ENCODE peak calls at places on chromosomes 13 and 19, in ten cellular contexts. One of them, this sample, is unnamed.

GRCh38 chr19:47086280-47086679 is 27.3 kb downstream of the ZC3H4 start:
- DNase-seq in caudate nucleus: no peak
- DNase-seq in left ventricle myocardium inferior: no peak
- DNase-seq in A673: no peak
- DNase-seq in endodermal cell: no peak
- DNase-seq in GDM1: no peak
- DNase-seq in stimulated activated CD4-positive, alpha-beta T cell treated with anti-CD3 and anti-CD28 coated beads, Interleukin-2, amount 100 ng/mL, for 48 hours: no peak
- DNase-seq in GM23338: no peak
- DNase-seq in NCI-H2081 treated with DMSO at 0.1 percent for 48 hours: no peak
- DNase-seq in HT-29: no peak
- DNase-seq in this sample: no peak

GRCh38 chr13:65454403-65454802 is 1775.7 kb downstream of the PCDH9 start:
- DNase-seq in caudate nucleus: no peak
- DNase-seq in left ventricle myocardium inferior: no peak
- DNase-seq in A673: no peak
- DNase-seq in endodermal cell: no peak
- DNase-seq in GDM1: no peak
- DNase-seq in stimulated activated CD4-positive, alpha-beta T cell treated with anti-CD3 and anti-CD28 coated beads, Interleukin-2, amount 100 ng/mL, for 48 hours: no peak
- DNase-seq in GM23338: no peak
- DNase-seq in NCI-H2081 treated with DMSO at 0.1 percent for 48 hours: no peak
- DNase-seq in HT-29: no peak
- DNase-seq in this sample: no peak

GRCh38 chr13:44934724-44935123 is 54.5 kb downstream of the NUFIP1 start:
- DNase-seq in caudate nucleus: no peak
- DNase-seq in left ventricle myocardium inferior: no peak
- DNase-seq in A673: no peak
- DNase-seq in endodermal cell: no peak
- DNase-seq in GDM1: no peak
- DNase-seq in stimulated activated CD4-positive, alpha-beta T cell treated with anti-CD3 and anti-CD28 coated beads, Interleukin-2, amount 100 ng/mL, for 48 hours: no peak
- DNase-seq in GM23338: no peak
- DNase-seq in NCI-H2081 treated with DMSO at 0.1 percent for 48 hours: no peak
- DNase-seq in HT-29: no peak
- DNase-seq in this sample: no peak

GRCh38 chr19:2451138-2451537 is 5.6 kb downstream of the LMNB2 start:
- DNase-seq in caudate nucleus: no peak
- DNase-seq in left ventricle myocardium inferior: no peak
- DNase-seq in A673: no peak
- DNase-seq in endodermal cell: no peak
- DNase-seq in GDM1: no peak
- DNase-seq in stimulated activated CD4-positive, alpha-beta T cell treated with anti-CD3 and anti-CD28 coated beads, Interleukin-2, amount 100 ng/mL, for 48 hours: no peak
- DNase-seq in GM23338: no peak
- DNase-seq in NCI-H2081 treated with DMSO at 0.1 percent for 48 hours: no peak
- DNase-seq in HT-29: no peak
- DNase-seq in this sample: no peak

GRCh38 chr19:30419581-30420180 is 47.5 kb downstream of the ZNF536 start:
- DNase-seq in caudate nucleus: no peak
- DNase-seq in left ventricle myocardium inferior: no peak
- DNase-seq in A673: no peak
- DNase-seq in endodermal cell: peak
- DNase-seq in GDM1: no peak
- DNase-seq in stimulated activated CD4-positive, alpha-beta T cell treated with anti-CD3 and anti-CD28 coated beads, Interleukin-2, amount 100 ng/mL, for 48 hours: no peak
- DNase-seq in GM23338: no peak
- DNase-seq in NCI-H2081 treated with DMSO at 0.1 percent for 48 hours: no peak
- DNase-seq in HT-29: no peak
- DNase-seq in this sample: no peak

GRCh38 chr19:38792250-38793111 is 3.5 kb downstream of the LGALS7B start:
- DNase-seq in caudate nucleus: no peak
- DNase-seq in left ventricle myocardium inferior: peak
- DNase-seq in A673: no peak
- DNase-seq in endodermal cell: peak
- DNase-seq in GDM1: no peak
- DNase-seq in stimulated activated CD4-positive, alpha-beta T cell treated with anti-CD3 and anti-CD28 coated beads, Interleukin-2, amount 100 ng/mL, for 48 hours: peak
- DNase-seq in GM23338: peak
- DNase-seq in NCI-H2081 treated with DMSO at 0.1 percent for 48 hours: no peak
- DNase-seq in HT-29: peak
- DNase-seq in this sample: no peak

GRCh38 chr13:34208326-34208725 is 390.4 kb downstream of the RFC3 start:
- DNase-seq in caudate nucleus: no peak
- DNase-seq in left ventricle myocardium inferior: no peak
- DNase-seq in A673: no peak
- DNase-seq in endodermal cell: no peak
- DNase-seq in GDM1: no peak
- DNase-seq in stimulated activated CD4-positive, alpha-beta T cell treated with anti-CD3 and anti-CD28 coated beads, Interleukin-2, amount 100 ng/mL, for 48 hours: no peak
- DNase-seq in GM23338: no peak
- DNase-seq in NCI-H2081 treated with DMSO at 0.1 percent for 48 hours: no peak
- DNase-seq in HT-29: no peak
- DNase-seq in this sample: no peak

GRCh38 chr19:49151339-49152217 is 3.6 kb downstream of the HRC start:
- DNase-seq in caudate nucleus: no peak
- DNase-seq in left ventricle myocardium inferior: peak
- DNase-seq in A673: peak
- DNase-seq in endodermal cell: peak
- DNase-seq in GDM1: peak
- DNase-seq in stimulated activated CD4-positive, alpha-beta T cell treated with anti-CD3 and anti-CD28 coated beads, Interleukin-2, amount 100 ng/mL, for 48 hours: no peak
- DNase-seq in GM23338: peak
- DNase-seq in NCI-H2081 treated with DMSO at 0.1 percent for 48 hours: no peak
- DNase-seq in HT-29: peak
- DNase-seq in this sample: no peak

GRCh38 chr19:8392017-8392591 is 1.9 kb downstream of the RAB11B start:
- DNase-seq in caudate nucleus: peak
- DNase-seq in left ventricle myocardium inferior: peak
- DNase-seq in A673: no peak
- DNase-seq in endodermal cell: no peak
- DNase-seq in GDM1: no peak
- DNase-seq in stimulated activated CD4-positive, alpha-beta T cell treated with anti-CD3 and anti-CD28 coated beads, Interleukin-2, amount 100 ng/mL, for 48 hours: no peak
- DNase-seq in GM23338: no peak
- DNase-seq in NCI-H2081 treated with DMSO at 0.1 percent for 48 hours: no peak
- DNase-seq in HT-29: no peak
- DNase-seq in this sample: no peak

GRCh38 chr19:32294871-32295438 is 50.5 kb upstream of the ZNF507 start:
- DNase-seq in caudate nucleus: no peak
- DNase-seq in left ventricle myocardium inferior: no peak
- DNase-seq in A673: no peak
- DNase-seq in endodermal cell: no peak
- DNase-seq in GDM1: no peak
- DNase-seq in stimulated activated CD4-positive, alpha-beta T cell treated with anti-CD3 and anti-CD28 coated beads, Interleukin-2, amount 100 ng/mL, for 48 hours: no peak
- DNase-seq in GM23338: no peak
- DNase-seq in NCI-H2081 treated with DMSO at 0.1 percent for 48 hours: no peak
- DNase-seq in HT-29: no peak
- DNase-seq in this sample: no peak

GRCh38 chr19:40312533-40312932 is 27.4 kb upstream of the AKT2 start:
- DNase-seq in caudate nucleus: no peak
- DNase-seq in left ventricle myocardium inferior: no peak
- DNase-seq in A673: no peak
- DNase-seq in endodermal cell: no peak
- DNase-seq in GDM1: peak
- DNase-seq in stimulated activated CD4-positive, alpha-beta T cell treated with anti-CD3 and anti-CD28 coated beads, Interleukin-2, amount 100 ng/mL, for 48 hours: no peak
- DNase-seq in GM23338: peak
- DNase-seq in NCI-H2081 treated with DMSO at 0.1 percent for 48 hours: no peak
- DNase-seq in HT-29: no peak
- DNase-seq in this sample: no peak

GRCh38 chr19:3366761-3367571 is 583 bp downstream of the NFIC start:
- DNase-seq in caudate nucleus: peak
- DNase-seq in left ventricle myocardium inferior: peak
- DNase-seq in A673: peak
- DNase-seq in endodermal cell: peak
- DNase-seq in GDM1: peak
- DNase-seq in stimulated activated CD4-positive, alpha-beta T cell treated with anti-CD3 and anti-CD28 coated beads, Interleukin-2, amount 100 ng/mL, for 48 hours: no peak
- DNase-seq in GM23338: no peak
- DNase-seq in NCI-H2081 treated with DMSO at 0.1 percent for 48 hours: no peak
- DNase-seq in HT-29: peak
- DNase-seq in this sample: no peak

GRCh38 chr13:42078113-42078769 is 29.8 kb downstream of the DGKH start:
- DNase-seq in caudate nucleus: no peak
- DNase-seq in left ventricle myocardium inferior: no peak
- DNase-seq in A673: no peak
- DNase-seq in endodermal cell: peak
- DNase-seq in GDM1: no peak
- DNase-seq in stimulated activated CD4-positive, alpha-beta T cell treated with anti-CD3 and anti-CD28 coated beads, Interleukin-2, amount 100 ng/mL, for 48 hours: no peak
- DNase-seq in GM23338: peak
- DNase-seq in NCI-H2081 treated with DMSO at 0.1 percent for 48 hours: no peak
- DNase-seq in HT-29: peak
- DNase-seq in this sample: no peak

GRCh38 chr19:18761531-18762110 is 29.5 kb downstream of the COMP start:
- DNase-seq in caudate nucleus: no peak
- DNase-seq in left ventricle myocardium inferior: no peak
- DNase-seq in A673: no peak
- DNase-seq in endodermal cell: no peak
- DNase-seq in GDM1: no peak
- DNase-seq in stimulated activated CD4-positive, alpha-beta T cell treated with anti-CD3 and anti-CD28 coated beads, Interleukin-2, amount 100 ng/mL, for 48 hours: no peak
- DNase-seq in GM23338: no peak
- DNase-seq in NCI-H2081 treated with DMSO at 0.1 percent for 48 hours: no peak
- DNase-seq in HT-29: no peak
- DNase-seq in this sample: no peak

GRCh38 chr13:80379245-80379644 is 38.3 kb upstream of the SPRY2 start:
- DNase-seq in caudate nucleus: no peak
- DNase-seq in left ventricle myocardium inferior: no peak
- DNase-seq in A673: peak
- DNase-seq in endodermal cell: no peak
- DNase-seq in GDM1: no peak
- DNase-seq in stimulated activated CD4-positive, alpha-beta T cell treated with anti-CD3 and anti-CD28 coated beads, Interleukin-2, amount 100 ng/mL, for 48 hours: no peak
- DNase-seq in GM23338: no peak
- DNase-seq in NCI-H2081 treated with DMSO at 0.1 percent for 48 hours: no peak
- DNase-seq in HT-29: no peak
- DNase-seq in this sample: no peak

GRCh38 chr13:37617162-37617561 is 18.6 kb upstream of the POSTN start:
- DNase-seq in caudate nucleus: no peak
- DNase-seq in left ventricle myocardium inferior: no peak
- DNase-seq in A673: peak
- DNase-seq in endodermal cell: no peak
- DNase-seq in GDM1: no peak
- DNase-seq in stimulated activated CD4-positive, alpha-beta T cell treated with anti-CD3 and anti-CD28 coated beads, Interleukin-2, amount 100 ng/mL, for 48 hours: no peak
- DNase-seq in GM23338: peak
- DNase-seq in NCI-H2081 treated with DMSO at 0.1 percent for 48 hours: no peak
- DNase-seq in HT-29: no peak
- DNase-seq in this sample: peak

GRCh38 chr19:1455336-1456120 is 5.6 kb downstream of the APC2 start:
- DNase-seq in caudate nucleus: no peak
- DNase-seq in left ventricle myocardium inferior: no peak
- DNase-seq in A673: peak
- DNase-seq in endodermal cell: peak
- DNase-seq in GDM1: peak
- DNase-seq in stimulated activated CD4-positive, alpha-beta T cell treated with anti-CD3 and anti-CD28 coated beads, Interleukin-2, amount 100 ng/mL, for 48 hours: peak
- DNase-seq in GM23338: peak
- DNase-seq in NCI-H2081 treated with DMSO at 0.1 percent for 48 hours: no peak
- DNase-seq in HT-29: peak
- DNase-seq in this sample: no peak

GRCh38 chr13:95354680-95355487 is 53.6 kb upstream of the ABCC4 start:
- DNase-seq in caudate nucleus: no peak
- DNase-seq in left ventricle myocardium inferior: no peak
- DNase-seq in A673: no peak
- DNase-seq in endodermal cell: no peak
- DNase-seq in GDM1: no peak
- DNase-seq in stimulated activated CD4-positive, alpha-beta T cell treated with anti-CD3 and anti-CD28 coated beads, Interleukin-2, amount 100 ng/mL, for 48 hours: no peak
- DNase-seq in GM23338: no peak
- DNase-seq in NCI-H2081 treated with DMSO at 0.1 percent for 48 hours: no peak
- DNase-seq in HT-29: no peak
- DNase-seq in this sample: no peak

GRCh38 chr13:76937416-76937815 is 10.9 kb upstream of the ACOD1 start:
- DNase-seq in caudate nucleus: no peak
- DNase-seq in left ventricle myocardium inferior: no peak
- DNase-seq in A673: peak
- DNase-seq in endodermal cell: no peak
- DNase-seq in GDM1: no peak
- DNase-seq in stimulated activated CD4-positive, alpha-beta T cell treated with anti-CD3 and anti-CD28 coated beads, Interleukin-2, amount 100 ng/mL, for 48 hours: no peak
- DNase-seq in GM23338: no peak
- DNase-seq in NCI-H2081 treated with DMSO at 0.1 percent for 48 hours: no peak
- DNase-seq in HT-29: peak
- DNase-seq in this sample: peak

GRCh38 chr19:55463583-55464031 is 944 bp downstream of the C19orf85 start:
- DNase-seq in caudate nucleus: no peak
- DNase-seq in left ventricle myocardium inferior: no peak
- DNase-seq in A673: no peak
- DNase-seq in endodermal cell: peak
- DNase-seq in GDM1: no peak
- DNase-seq in stimulated activated CD4-positive, alpha-beta T cell treated with anti-CD3 and anti-CD28 coated beads, Interleukin-2, amount 100 ng/mL, for 48 hours: no peak
- DNase-seq in GM23338: no peak
- DNase-seq in NCI-H2081 treated with DMSO at 0.1 percent for 48 hours: no peak
- DNase-seq in HT-29: no peak
- DNase-seq in this sample: no peak

GRCh38 chr13:109874921-109875454 is 88.6 kb upstream of the IRS2 start:
- DNase-seq in caudate nucleus: no peak
- DNase-seq in left ventricle myocardium inferior: no peak
- DNase-seq in A673: no peak
- DNase-seq in endodermal cell: no peak
- DNase-seq in GDM1: no peak
- DNase-seq in stimulated activated CD4-positive, alpha-beta T cell treated with anti-CD3 and anti-CD28 coated beads, Interleukin-2, amount 100 ng/mL, for 48 hours: no peak
- DNase-seq in GM23338: no peak
- DNase-seq in NCI-H2081 treated with DMSO at 0.1 percent for 48 hours: no peak
- DNase-seq in HT-29: no peak
- DNase-seq in this sample: peak

GRCh38 chr13:80131204-80131603 is 209.7 kb downstream of the SPRY2 start:
- DNase-seq in caudate nucleus: peak
- DNase-seq in left ventricle myocardium inferior: peak
- DNase-seq in A673: peak
- DNase-seq in endodermal cell: peak
- DNase-seq in GDM1: no peak
- DNase-seq in stimulated activated CD4-positive, alpha-beta T cell treated with anti-CD3 and anti-CD28 coated beads, Interleukin-2, amount 100 ng/mL, for 48 hours: no peak
- DNase-seq in GM23338: peak
- DNase-seq in NCI-H2081 treated with DMSO at 0.1 percent for 48 hours: no peak
- DNase-seq in HT-29: peak
- DNase-seq in this sample: no peak

GRCh38 chr13:98476106-98476505 is 100.8 kb downstream of the STK24 start:
- DNase-seq in caudate nucleus: no peak
- DNase-seq in left ventricle myocardium inferior: no peak
- DNase-seq in A673: peak
- DNase-seq in endodermal cell: peak
- DNase-seq in GDM1: no peak
- DNase-seq in stimulated activated CD4-positive, alpha-beta T cell treated with anti-CD3 and anti-CD28 coated beads, Interleukin-2, amount 100 ng/mL, for 48 hours: peak
- DNase-seq in GM23338: peak
- DNase-seq in NCI-H2081 treated with DMSO at 0.1 percent for 48 hours: no peak
- DNase-seq in HT-29: no peak
- DNase-seq in this sample: no peak

GRCh38 chr13:77918391-77919261 is at the start of gene EDNRB:
- DNase-seq in caudate nucleus: peak
- DNase-seq in left ventricle myocardium inferior: peak
- DNase-seq in A673: peak
- DNase-seq in endodermal cell: peak
- DNase-seq in GDM1: no peak
- DNase-seq in stimulated activated CD4-positive, alpha-beta T cell treated with anti-CD3 and anti-CD28 coated beads, Interleukin-2, amount 100 ng/mL, for 48 hours: no peak
- DNase-seq in GM23338: peak
- DNase-seq in NCI-H2081 treated with DMSO at 0.1 percent for 48 hours: no peak
- DNase-seq in HT-29: no peak
- DNase-seq in this sample: peak

GRCh38 chr19:623175-623916 is 10.0 kb downstream of the POLRMT start:
- DNase-seq in caudate nucleus: no peak
- DNase-seq in left ventricle myocardium inferior: no peak
- DNase-seq in A673: no peak
- DNase-seq in endodermal cell: no peak
- DNase-seq in GDM1: no peak
- DNase-seq in stimulated activated CD4-positive, alpha-beta T cell treated with anti-CD3 and anti-CD28 coated beads, Interleukin-2, amount 100 ng/mL, for 48 hours: no peak
- DNase-seq in GM23338: no peak
- DNase-seq in NCI-H2081 treated with DMSO at 0.1 percent for 48 hours: no peak
- DNase-seq in HT-29: no peak
- DNase-seq in this sample: no peak

GRCh38 chr13:23456437-23456836 is 22.9 kb upstream of the SACS start:
- DNase-seq in caudate nucleus: no peak
- DNase-seq in left ventricle myocardium inferior: no peak
- DNase-seq in A673: no peak
- DNase-seq in endodermal cell: no peak
- DNase-seq in GDM1: no peak
- DNase-seq in stimulated activated CD4-positive, alpha-beta T cell treated with anti-CD3 and anti-CD28 coated beads, Interleukin-2, amount 100 ng/mL, for 48 hours: no peak
- DNase-seq in GM23338: no peak
- DNase-seq in NCI-H2081 treated with DMSO at 0.1 percent for 48 hours: no peak
- DNase-seq in HT-29: no peak
- DNase-seq in this sample: no peak

GRCh38 chr19:30228726-30229523 is 143.3 kb upstream of the ZNF536 start:
- DNase-seq in caudate nucleus: no peak
- DNase-seq in left ventricle myocardium inferior: no peak
- DNase-seq in A673: no peak
- DNase-seq in endodermal cell: peak
- DNase-seq in GDM1: no peak
- DNase-seq in stimulated activated CD4-positive, alpha-beta T cell treated with anti-CD3 and anti-CD28 coated beads, Interleukin-2, amount 100 ng/mL, for 48 hours: no peak
- DNase-seq in GM23338: peak
- DNase-seq in NCI-H2081 treated with DMSO at 0.1 percent for 48 hours: no peak
- DNase-seq in HT-29: no peak
- DNase-seq in this sample: no peak

GRCh38 chr13:42760949-42761348 is 20.4 kb upstream of the FAM216B start:
- DNase-seq in caudate nucleus: no peak
- DNase-seq in left ventricle myocardium inferior: no peak
- DNase-seq in A673: no peak
- DNase-seq in endodermal cell: no peak
- DNase-seq in GDM1: no peak
- DNase-seq in stimulated activated CD4-positive, alpha-beta T cell treated with anti-CD3 and anti-CD28 coated beads, Interleukin-2, amount 100 ng/mL, for 48 hours: no peak
- DNase-seq in GM23338: no peak
- DNase-seq in NCI-H2081 treated with DMSO at 0.1 percent for 48 hours: no peak
- DNase-seq in HT-29: no peak
- DNase-seq in this sample: peak

This sample was measured in astrocyte of the cerebellum.